ENCODE peak calls at places on chromosome 6, in seven cellular contexts. One of them, this sample, is unnamed.

GRCh38 chr6:119055069-119055468 is 23.4 kb downstream of the FAM184A start:
- DNase-seq in activated B cell treated with CpG ODN at 0.5 μM for 24 hours: no peak
- DNase-seq in cardiac muscle cell: no peak
- DNase-seq in lower lobe of right lung: no peak
- DNase-seq in fibroblast of lung: no peak
- DNase-seq in astrocyte of the spinal cord: no peak
- DNase-seq in heart left ventricle: no peak
- DNase-seq in this sample: no peak

GRCh38 chr6:125749864-125750691 is 646 bp downstream of the HEY2 start:
- DNase-seq in activated B cell treated with CpG ODN at 0.5 μM for 24 hours: no peak
- DNase-seq in cardiac muscle cell: no peak
- DNase-seq in lower lobe of right lung: no peak
- DNase-seq in fibroblast of lung: no peak
- DNase-seq in astrocyte of the spinal cord: no peak
- DNase-seq in heart left ventricle: peak
- DNase-seq in this sample: no peak

GRCh38 chr6:11279213-11279780 is 46.8 kb upstream of the NEDD9 start:
- DNase-seq in activated B cell treated with CpG ODN at 0.5 μM for 24 hours: no peak
- DNase-seq in cardiac muscle cell: peak
- DNase-seq in lower lobe of right lung: no peak
- DNase-seq in fibroblast of lung: no peak
- DNase-seq in astrocyte of the spinal cord: no peak
- DNase-seq in heart left ventricle: no peak
- DNase-seq in this sample: no peak

GRCh38 chr6:132962936-132963579 is 148.7 kb downstream of the RPS12 start:
- DNase-seq in activated B cell treated with CpG ODN at 0.5 μM for 24 hours: peak
- DNase-seq in cardiac muscle cell: peak
- DNase-seq in lower lobe of right lung: peak
- DNase-seq in fibroblast of lung: peak
- DNase-seq in astrocyte of the spinal cord: peak
- DNase-seq in heart left ventricle: peak
- DNase-seq in this sample: peak

GRCh38 chr6:1515280-1515679 is 94.4 kb upstream of the FOXC1 start:
- DNase-seq in activated B cell treated with CpG ODN at 0.5 μM for 24 hours: no peak
- DNase-seq in cardiac muscle cell: no peak
- DNase-seq in lower lobe of right lung: no peak
- DNase-seq in fibroblast of lung: no peak
- DNase-seq in astrocyte of the spinal cord: no peak
- DNase-seq in heart left ventricle: no peak
- DNase-seq in this sample: no peak

GRCh38 chr6:40936810-40937209 is 102.2 kb downstream of the UNC5CL start:
- DNase-seq in activated B cell treated with CpG ODN at 0.5 μM for 24 hours: no peak
- DNase-seq in cardiac muscle cell: peak
- DNase-seq in lower lobe of right lung: no peak
- DNase-seq in fibroblast of lung: peak
- DNase-seq in astrocyte of the spinal cord: peak
- DNase-seq in heart left ventricle: no peak
- DNase-seq in this sample: no peak

GRCh38 chr6:53244958-53245357 is 96.3 kb upstream of the GCM1 start:
- DNase-seq in activated B cell treated with CpG ODN at 0.5 μM for 24 hours: peak
- DNase-seq in cardiac muscle cell: no peak
- DNase-seq in lower lobe of right lung: peak
- DNase-seq in fibroblast of lung: no peak
- DNase-seq in astrocyte of the spinal cord: no peak
- DNase-seq in heart left ventricle: no peak
- DNase-seq in this sample: peak

GRCh38 chr6:3549314-3549940 is 92.6 kb upstream of the SLC22A23 start:
- DNase-seq in activated B cell treated with CpG ODN at 0.5 μM for 24 hours: no peak
- DNase-seq in cardiac muscle cell: no peak
- DNase-seq in lower lobe of right lung: no peak
- DNase-seq in fibroblast of lung: no peak
- DNase-seq in astrocyte of the spinal cord: no peak
- DNase-seq in heart left ventricle: no peak
- DNase-seq in this sample: no peak

GRCh38 chr6:137792160-137793033 is 74.7 kb upstream of the TNFAIP3 start:
- DNase-seq in activated B cell treated with CpG ODN at 0.5 μM for 24 hours: no peak
- DNase-seq in cardiac muscle cell: no peak
- DNase-seq in lower lobe of right lung: no peak
- DNase-seq in fibroblast of lung: peak
- DNase-seq in astrocyte of the spinal cord: no peak
- DNase-seq in heart left ventricle: no peak
- DNase-seq in this sample: no peak

GRCh38 chr6:44034931-44035345 is 92.3 kb downstream of the MRPL14 start:
- DNase-seq in activated B cell treated with CpG ODN at 0.5 μM for 24 hours: no peak
- DNase-seq in cardiac muscle cell: no peak
- DNase-seq in lower lobe of right lung: no peak
- DNase-seq in fibroblast of lung: no peak
- DNase-seq in astrocyte of the spinal cord: no peak
- DNase-seq in heart left ventricle: no peak
- DNase-seq in this sample: no peak

GRCh38 chr6:49826743-49827406 is 39.5 kb downstream of the CRISP1 start:
- DNase-seq in activated B cell treated with CpG ODN at 0.5 μM for 24 hours: no peak
- DNase-seq in cardiac muscle cell: no peak
- DNase-seq in lower lobe of right lung: no peak
- DNase-seq in fibroblast of lung: no peak
- DNase-seq in astrocyte of the spinal cord: no peak
- DNase-seq in heart left ventricle: no peak
- DNase-seq in this sample: no peak

GRCh38 chr6:4575724-4576123 is 200.5 kb upstream of the CDYL start:
- DNase-seq in activated B cell treated with CpG ODN at 0.5 μM for 24 hours: no peak
- DNase-seq in cardiac muscle cell: no peak
- DNase-seq in lower lobe of right lung: no peak
- DNase-seq in fibroblast of lung: peak
- DNase-seq in astrocyte of the spinal cord: peak
- DNase-seq in heart left ventricle: no peak
- DNase-seq in this sample: no peak

GRCh38 chr6:90074161-90074560 is 179.9 kb downstream of the GJA10 start:
- DNase-seq in activated B cell treated with CpG ODN at 0.5 μM for 24 hours: no peak
- DNase-seq in cardiac muscle cell: peak
- DNase-seq in lower lobe of right lung: no peak
- DNase-seq in fibroblast of lung: peak
- DNase-seq in astrocyte of the spinal cord: no peak
- DNase-seq in heart left ventricle: no peak
- DNase-seq in this sample: no peak

GRCh38 chr6:41584205-41584604 is 38.0 kb downstream of the FOXP4 start:
- DNase-seq in activated B cell treated with CpG ODN at 0.5 μM for 24 hours: no peak
- DNase-seq in cardiac muscle cell: no peak
- DNase-seq in lower lobe of right lung: no peak
- DNase-seq in fibroblast of lung: no peak
- DNase-seq in astrocyte of the spinal cord: no peak
- DNase-seq in heart left ventricle: no peak
- DNase-seq in this sample: no peak

GRCh38 chr6:27375613-27376079 is 12.9 kb upstream of the ZNF391 start:
- DNase-seq in activated B cell treated with CpG ODN at 0.5 μM for 24 hours: no peak
- DNase-seq in cardiac muscle cell: no peak
- DNase-seq in lower lobe of right lung: no peak
- DNase-seq in fibroblast of lung: peak
- DNase-seq in astrocyte of the spinal cord: peak
- DNase-seq in heart left ventricle: no peak
- DNase-seq in this sample: no peak
- TF ChIP-seq CTCF in activated B cell treated with CpG ODN at 0.5 μM for 24 hours: no peak
- TF ChIP-seq CTCF in cardiac muscle cell: peak
- TF ChIP-seq CTCF in lower lobe of right lung: no peak
- TF ChIP-seq CTCF in fibroblast of lung: no peak
- TF ChIP-seq CTCF in astrocyte of the spinal cord: no peak
- TF ChIP-seq CTCF in heart left ventricle: no peak
- TF ChIP-seq CTCF in this sample: no peak

GRCh38 chr6:159858259-159858658 is 32.5 kb upstream of the MAS1 start:
- DNase-seq in activated B cell treated with CpG ODN at 0.5 μM for 24 hours: no peak
- DNase-seq in cardiac muscle cell: no peak
- DNase-seq in lower lobe of right lung: no peak
- DNase-seq in fibroblast of lung: no peak
- DNase-seq in astrocyte of the spinal cord: no peak
- DNase-seq in heart left ventricle: no peak
- DNase-seq in this sample: no peak

GRCh38 chr6:159853735-159854134 is 37.1 kb upstream of the MAS1 start:
- DNase-seq in activated B cell treated with CpG ODN at 0.5 μM for 24 hours: no peak
- DNase-seq in cardiac muscle cell: no peak
- DNase-seq in lower lobe of right lung: no peak
- DNase-seq in fibroblast of lung: no peak
- DNase-seq in astrocyte of the spinal cord: no peak
- DNase-seq in heart left ventricle: no peak
- DNase-seq in this sample: no peak

DNA sequence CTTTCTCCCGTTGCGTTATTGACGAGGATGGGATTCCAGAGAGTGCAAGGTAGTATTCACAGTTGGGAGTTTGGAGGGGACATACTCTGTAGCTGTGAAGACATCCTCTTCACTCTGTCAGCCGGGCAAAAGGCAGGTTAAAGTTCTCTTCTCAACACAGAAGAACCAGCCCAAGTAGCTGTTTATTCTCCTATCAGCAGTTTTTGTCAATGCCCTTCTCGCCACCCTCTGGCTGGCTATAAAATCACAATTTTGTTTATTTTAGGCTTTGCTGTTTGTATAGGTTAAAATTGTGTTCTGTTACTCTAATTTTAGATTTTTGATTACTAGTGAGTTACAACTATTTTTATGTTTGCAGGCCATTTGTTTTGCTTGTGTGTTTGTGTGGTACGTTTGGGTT is 37.9 kb upstream of the MAS1 start:
- DNase-seq in activated B cell treated with CpG ODN at 0.5 μM for 24 hours: no peak
- DNase-seq in cardiac muscle cell: peak
- DNase-seq in lower lobe of right lung: no peak
- DNase-seq in fibroblast of lung: no peak
- DNase-seq in astrocyte of the spinal cord: no peak
- DNase-seq in heart left ventricle: no peak
- DNase-seq in this sample: no peak
- TF ChIP-seq CTCF in activated B cell treated with CpG ODN at 0.5 μM for 24 hours: no peak
- TF ChIP-seq CTCF in cardiac muscle cell: peak
- TF ChIP-seq CTCF in lower lobe of right lung: no peak
- TF ChIP-seq CTCF in fibroblast of lung: peak
- TF ChIP-seq CTCF in astrocyte of the spinal cord: no peak
- TF ChIP-seq CTCF in heart left ventricle: peak
- TF ChIP-seq CTCF in this sample: no peak

GRCh38 chr6:167826230-167827061 is at the start of gene AFDN:
- DNase-seq in activated B cell treated with CpG ODN at 0.5 μM for 24 hours: peak
- DNase-seq in cardiac muscle cell: peak
- DNase-seq in lower lobe of right lung: peak
- DNase-seq in fibroblast of lung: peak
- DNase-seq in astrocyte of the spinal cord: no peak
- DNase-seq in heart left ventricle: peak
- DNase-seq in this sample: peak
- TF ChIP-seq CTCF in activated B cell treated with CpG ODN at 0.5 μM for 24 hours: no peak
- TF ChIP-seq CTCF in cardiac muscle cell: peak
- TF ChIP-seq CTCF in lower lobe of right lung: peak
- TF ChIP-seq CTCF in fibroblast of lung: peak
- TF ChIP-seq CTCF in astrocyte of the spinal cord: peak
- TF ChIP-seq CTCF in heart left ventricle: peak
- TF ChIP-seq CTCF in this sample: peak

GRCh38 chr6:166556871-166557322 is 29.6 kb downstream of the RAMACL start:
- DNase-seq in activated B cell treated with CpG ODN at 0.5 μM for 24 hours: no peak
- DNase-seq in cardiac muscle cell: peak
- DNase-seq in lower lobe of right lung: peak
- DNase-seq in fibroblast of lung: peak
- DNase-seq in astrocyte of the spinal cord: peak
- DNase-seq in heart left ventricle: peak
- DNase-seq in this sample: no peak
- TF ChIP-seq CTCF in activated B cell treated with CpG ODN at 0.5 μM for 24 hours: no peak
- TF ChIP-seq CTCF in cardiac muscle cell: no peak
- TF ChIP-seq CTCF in lower lobe of right lung: no peak
- TF ChIP-seq CTCF in fibroblast of lung: no peak
- TF ChIP-seq CTCF in astrocyte of the spinal cord: no peak
- TF ChIP-seq CTCF in heart left ventricle: no peak
- TF ChIP-seq CTCF in this sample: no peak

GRCh38 chr6:154469306-154469935 is 41.1 kb downstream of the CNKSR3 start:
- DNase-seq in activated B cell treated with CpG ODN at 0.5 μM for 24 hours: no peak
- DNase-seq in cardiac muscle cell: no peak
- DNase-seq in lower lobe of right lung: no peak
- DNase-seq in fibroblast of lung: no peak
- DNase-seq in astrocyte of the spinal cord: no peak
- DNase-seq in heart left ventricle: no peak
- DNase-seq in this sample: no peak
- TF ChIP-seq CTCF in activated B cell treated with CpG ODN at 0.5 μM for 24 hours: no peak
- TF ChIP-seq CTCF in cardiac muscle cell: no peak
- TF ChIP-seq CTCF in lower lobe of right lung: no peak
- TF ChIP-seq CTCF in fibroblast of lung: no peak
- TF ChIP-seq CTCF in astrocyte of the spinal cord: no peak
- TF ChIP-seq CTCF in heart left ventricle: no peak
- TF ChIP-seq CTCF in this sample: no peak

GRCh38 chr6:7673063-7673536 is 52.8 kb upstream of the BMP6 start:
- DNase-seq in activated B cell treated with CpG ODN at 0.5 μM for 24 hours: no peak
- DNase-seq in cardiac muscle cell: peak
- DNase-seq in lower lobe of right lung: peak
- DNase-seq in fibroblast of lung: peak
- DNase-seq in astrocyte of the spinal cord: peak
- DNase-seq in heart left ventricle: peak
- DNase-seq in this sample: no peak
- TF ChIP-seq CTCF in activated B cell treated with CpG ODN at 0.5 μM for 24 hours: no peak
- TF ChIP-seq CTCF in cardiac muscle cell: peak
- TF ChIP-seq CTCF in lower lobe of right lung: no peak
- TF ChIP-seq CTCF in fibroblast of lung: no peak
- TF ChIP-seq CTCF in astrocyte of the spinal cord: no peak
- TF ChIP-seq CTCF in heart left ventricle: peak
- TF ChIP-seq CTCF in this sample: no peak

GRCh38 chr6:110039996-110040383 is 61.9 kb downstream of the GPR6 start:
- DNase-seq in activated B cell treated with CpG ODN at 0.5 μM for 24 hours: peak
- DNase-seq in cardiac muscle cell: peak
- DNase-seq in lower lobe of right lung: no peak
- DNase-seq in fibroblast of lung: peak
- DNase-seq in astrocyte of the spinal cord: peak
- DNase-seq in heart left ventricle: no peak
- DNase-seq in this sample: peak
- TF ChIP-seq CTCF in activated B cell treated with CpG ODN at 0.5 μM for 24 hours: no peak
- TF ChIP-seq CTCF in cardiac muscle cell: peak
- TF ChIP-seq CTCF in lower lobe of right lung: no peak
- TF ChIP-seq CTCF in fibroblast of lung: peak
- TF ChIP-seq CTCF in astrocyte of the spinal cord: peak
- TF ChIP-seq CTCF in heart left ventricle: peak
- TF ChIP-seq CTCF in this sample: peak

DNA sequence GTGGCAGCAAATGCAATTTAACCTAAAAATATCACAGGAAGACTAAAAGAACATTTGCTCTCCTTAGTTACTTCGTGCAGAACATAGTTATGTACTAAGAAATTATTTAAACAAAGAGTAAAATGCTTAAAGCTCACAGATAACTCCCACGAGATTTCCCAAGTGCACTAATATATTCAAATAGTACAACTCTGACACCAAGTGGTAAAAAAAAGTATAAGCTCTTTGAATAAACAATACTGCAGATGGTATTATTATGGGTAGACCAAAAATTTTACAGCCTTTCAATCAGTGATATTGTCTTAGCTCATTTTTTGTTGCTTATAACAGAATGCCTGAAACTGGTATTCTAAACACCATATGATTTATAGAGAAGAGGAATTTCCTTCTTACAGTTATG is 52.8 kb upstream of the FILIP1 start:
- DNase-seq in activated B cell treated with CpG ODN at 0.5 μM for 24 hours: no peak
- DNase-seq in cardiac muscle cell: peak
- DNase-seq in lower lobe of right lung: no peak
- DNase-seq in fibroblast of lung: no peak
- DNase-seq in astrocyte of the spinal cord: peak
- DNase-seq in heart left ventricle: no peak
- DNase-seq in this sample: peak
- TF ChIP-seq CTCF in activated B cell treated with CpG ODN at 0.5 μM for 24 hours: no peak
- TF ChIP-seq CTCF in cardiac muscle cell: peak
- TF ChIP-seq CTCF in lower lobe of right lung: peak
- TF ChIP-seq CTCF in fibroblast of lung: peak
- TF ChIP-seq CTCF in astrocyte of the spinal cord: peak
- TF ChIP-seq CTCF in heart left ventricle: no peak
- TF ChIP-seq CTCF in this sample: no peak

GRCh38 chr6:169839029-169839481 is 87.6 kb downstream of the ERMARD start:
- DNase-seq in activated B cell treated with CpG ODN at 0.5 μM for 24 hours: no peak
- DNase-seq in cardiac muscle cell: no peak
- DNase-seq in lower lobe of right lung: no peak
- DNase-seq in fibroblast of lung: no peak
- DNase-seq in astrocyte of the spinal cord: no peak
- DNase-seq in heart left ventricle: no peak
- DNase-seq in this sample: no peak
- TF ChIP-seq CTCF in activated B cell treated with CpG ODN at 0.5 μM for 24 hours: no peak
- TF ChIP-seq CTCF in cardiac muscle cell: no peak
- TF ChIP-seq CTCF in lower lobe of right lung: no peak
- TF ChIP-seq CTCF in fibroblast of lung: no peak
- TF ChIP-seq CTCF in astrocyte of the spinal cord: no peak
- TF ChIP-seq CTCF in heart left ventricle: no peak
- TF ChIP-seq CTCF in this sample: no peak

This sample was measured in GM13976.